ENCODE peak calls at places on chromosomes 11 and 22, in eight cellular contexts. C is cardiac muscle cell, L is kidney epithelial cell, I is cardiac fibroblast, G is pancreas, U is GM06990, S is WTC11, F is neural crest cell. O is an unnamed sample.
A peak's percentile ranks its signal among the peaks of the same experiment; 100 is the strongest.

GRCh38 chr22:25153961-25154685 is 45.5 kb upstream of the CRYBB3 start:
- DNase-seq in I (peak; percentile 66), F (no peak), C (peak; percentile 93), G (no peak), U (no peak), S (no peak), L (peak; percentile 16), O (no peak)

GRCh38 chr11:47514825-47515647 is 37.9 kb downstream of the CELF1 start:
- DNase-seq in C (peak; percentile 82), S (no peak), U (peak; percentile 38), L (no peak), G (no peak), I (peak; percentile 88), F (no peak), O (no peak)

GRCh38 chr22:44363214-44363979 is 50.6 kb upstream of the SHISAL1 start:
- DNase-seq in I (peak; percentile 95), L (no peak), F (no peak), U (no peak), C (peak; percentile 99), S (no peak), G (peak; percentile 71), O (peak; percentile 14)

GRCh38 chr11:17528181-17528691 is 16.0 kb downstream of the USH1C start:
- DNase-seq in S (peak; percentile 82), L (no peak), C (peak; percentile 55), U (peak; percentile 25), F (peak; percentile 77), I (peak; percentile 59), G (peak; percentile 77), O (no peak)

GRCh38 chr22:35896306-35896705 is 132.3 kb downstream of the RBFOX2 start:
- DNase-seq in U (no peak), L (no peak), I (no peak), C (no peak), F (no peak), G (no peak), S (no peak), O (no peak)

GRCh38 chr11:59545179-59546020 is 34.1 kb downstream of the OR4D9 start:
- DNase-seq in G (no peak), U (no peak), S (no peak), C (peak; percentile 91), L (no peak), F (no peak), I (peak; percentile 94), O (no peak)

GRCh38 chr22:44931077-44931540 is 78.7 kb downstream of the PHF21B start:
- DNase-seq in G (no peak), U (no peak), I (no peak), C (peak; percentile 55), S (no peak), L (no peak), F (no peak), O (no peak)

GRCh38 chr11:117950999-117951961 is 22.1 kb upstream of the TMPRSS13 start:
- DNase-seq in C (no peak), S (no peak), G (no peak), F (no peak), U (no peak), I (no peak), L (no peak), O (no peak)

GRCh38 chr11:125276635-125277008 is 112.1 kb downstream of the PKNOX2 start:
- DNase-seq in S (no peak), L (no peak), I (no peak), C (no peak), G (no peak), F (no peak), U (no peak), O (no peak)

GRCh38 chr22:46592390-46592872 is 27.8 kb upstream of the GRAMD4 start:
- DNase-seq in F (no peak), I (peak; percentile 47), C (peak; percentile 84), L (peak; percentile 43), U (peak; percentile 82), S (no peak), G (peak; percentile 54), O (no peak)

GRCh38 chr11:108224908-108225786 is 2.3 kb downstream of the ATM start:
- DNase-seq in I (no peak), C (no peak), S (no peak), F (no peak), U (peak; percentile 61), G (no peak), L (no peak), O (no peak)

GRCh38 chr11:45048870-45049825 is 97.3 kb upstream of the PRDM11 start:
- DNase-seq in C (peak; percentile 72), S (no peak), U (no peak), G (no peak), I (peak; percentile 24), F (no peak), L (no peak), O (no peak)

GRCh38 chr11:45042560-45042959 is 91.9 kb upstream of the TP53I11 start:
- DNase-seq in C (no peak), U (no peak), F (no peak), L (no peak), I (no peak), S (no peak), G (no peak), O (no peak)

GRCh38 chr11:45048313-45048841 is 97.7 kb upstream of the TP53I11 start:
- DNase-seq in S (no peak), L (no peak), I (peak; percentile 23), C (peak; percentile 77), G (no peak), U (no peak), F (no peak), O (no peak)

GRCh38 chr11:45043755-45044475 is 93.2 kb upstream of the TP53I11 start:
- DNase-seq in L (no peak), F (no peak), U (no peak), G (no peak), C (no peak), S (no peak), I (no peak), O (no peak)

DNA sequence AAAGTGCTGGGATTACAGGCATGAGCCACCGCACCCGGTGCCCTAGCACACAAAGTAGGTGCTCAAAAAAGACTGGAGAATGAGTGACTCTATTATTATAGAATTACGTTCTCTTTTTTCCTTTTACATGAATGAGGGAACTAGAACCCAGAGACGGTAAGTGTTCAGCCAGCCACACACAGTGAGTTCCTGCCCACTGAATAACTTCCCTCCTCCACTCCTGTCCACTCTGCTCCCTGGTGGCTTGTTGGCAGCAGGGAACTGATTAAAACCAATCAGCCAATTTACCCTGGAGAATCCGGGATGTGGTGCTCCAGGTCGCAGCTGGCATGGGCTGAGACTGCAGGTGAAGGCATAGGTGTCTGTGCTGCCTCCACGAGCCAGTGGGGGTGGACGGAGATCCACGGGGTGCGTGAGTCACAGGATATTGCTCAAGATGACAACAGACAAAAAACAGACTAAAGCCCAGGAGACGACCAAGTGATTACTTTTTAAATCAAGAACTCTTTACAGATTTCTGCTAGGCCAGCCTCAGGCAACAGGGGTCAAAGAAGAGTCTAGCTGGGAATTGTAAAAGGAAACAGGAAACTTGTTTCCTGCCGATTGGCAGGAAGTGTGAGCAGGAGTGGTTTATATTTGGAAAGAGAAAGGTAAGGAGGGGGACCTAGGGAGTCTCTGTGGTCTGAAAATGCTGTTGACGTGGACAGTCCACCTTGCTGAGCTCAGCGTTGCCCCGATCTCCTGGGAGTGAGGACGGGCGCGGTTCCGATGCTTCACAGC is 95.2 kb upstream of the TP53I11 start:
- DNase-seq in C (peak; percentile 79), U (no peak), F (no peak), L (peak; percentile 7), S (no peak), G (no peak), I (peak; percentile 78), O (no peak)
- TF ChIP-seq CTCF in C (no peak), U (no peak), F (no peak), L (no peak), S (no peak), G (no peak), I (no peak), O (no peak)

GRCh38 chr11:134392953-134393615 is 19.0 kb downstream of the B3GAT1 start:
- DNase-seq in U (no peak), I (no peak), L (no peak), C (no peak), G (no peak), F (no peak), S (no peak), O (no peak)

GRCh38 chr11:134390706-134391105 is 21.3 kb downstream of the B3GAT1 start:
- DNase-seq in U (no peak), G (no peak), S (no peak), L (no peak), F (no peak), C (no peak), I (no peak), O (no peak)

GRCh38 chr11:134391656-134392055 is 20.4 kb downstream of the B3GAT1 start:
- DNase-seq in I (no peak), C (no peak), F (no peak), S (no peak), G (no peak), U (no peak), L (no peak), O (no peak)

GRCh38 chr11:134389464-134390180 is 22.4 kb downstream of the B3GAT1 start:
- DNase-seq in G (no peak), C (no peak), F (no peak), S (no peak), L (no peak), U (no peak), I (no peak), O (no peak)

GRCh38 chr11:134391170-134391569 is 20.9 kb downstream of the B3GAT1 start:
- DNase-seq in G (no peak), C (no peak), I (no peak), U (no peak), L (no peak), F (no peak), S (no peak), O (no peak)
- TF ChIP-seq CTCF in G (no peak), C (no peak), I (no peak), U (peak; percentile 2), L (no peak), F (no peak), S (peak; percentile 36), O (no peak)

GRCh38 chr11:980438-981365 is 55.0 kb downstream of the AP2A2 start:
- DNase-seq in F (no peak), S (no peak), G (no peak), U (no peak), C (no peak), I (peak; percentile 26), L (no peak), O (no peak)
- TF ChIP-seq CTCF in F (no peak), S (no peak), G (no peak), U (no peak), C (peak; percentile 2), I (no peak), L (peak; percentile 11), O (peak; percentile 4)

GRCh38 chr11:67697846-67698245 is 23.4 kb upstream of the ALDH3B2 start:
- DNase-seq in S (no peak), U (no peak), I (no peak), G (no peak), C (no peak), F (no peak), L (no peak), O (no peak)

GRCh38 chr11:67700141-67700540 is 25.7 kb upstream of the ALDH3B2 start:
- DNase-seq in S (peak; percentile 38), U (no peak), F (no peak), C (no peak), G (no peak), I (no peak), L (no peak), O (no peak)

GRCh38 chr11:67698247-67698646 is 23.8 kb upstream of the ALDH3B2 start:
- DNase-seq in G (no peak), S (no peak), F (no peak), I (peak; percentile 12), L (no peak), C (no peak), U (peak; percentile 20), O (no peak)

GRCh38 chr11:67699521-67699920 is 25.1 kb upstream of the ALDH3B2 start:
- DNase-seq in U (no peak), G (no peak), I (peak; percentile 48), L (no peak), C (peak; percentile 37), F (no peak), S (no peak), O (no peak)

GRCh38 chr11:67700548-67701262 is 26.3 kb upstream of the ALDH3B2 start:
- DNase-seq in U (no peak), I (no peak), G (no peak), C (no peak), L (no peak), S (no peak), F (no peak), O (no peak)
- TF ChIP-seq CTCF in U (no peak), I (no peak), G (no peak), C (no peak), L (no peak), S (no peak), F (no peak), O (no peak)

O was measured in AG04449.